ENCODE peak calls at places on chromosomes 2 and 18, in nine cellular contexts. A, V, E, Y, P, D, O, C and X are unnamed samples.

GRCh38 chr2:4354678-4355077 is 651.3 kb downstream of the DCDC2C start:
- DNase-seq in A (no peak), V (no peak), E (no peak), Y (no peak), P (peak; percentile 28), D (peak; percentile 75), O (no peak), C (no peak), X (peak; percentile 6)

GRCh38 chr2:183063083-183063482 is 15.5 kb upstream of the DUSP19 start:
- DNase-seq in A (no peak), V (peak; percentile 80), E (no peak), Y (peak; percentile 57), P (no peak), D (no peak), O (peak; percentile 73), C (peak; percentile 42), X (no peak)

GRCh38 chr2:67596871-67597270 is 199.7 kb downstream of the ETAA1 start:
- DNase-seq in A (no peak), V (no peak), E (no peak), Y (no peak), P (no peak), D (no peak), O (no peak), C (no peak), X (no peak)

GRCh38 chr2:180449171-180449570 is 442.1 kb upstream of the CWC22 start:
- DNase-seq in A (no peak), V (peak; percentile 13), E (no peak), Y (peak; percentile 7), P (no peak), D (no peak), O (peak; percentile 3), C (peak; percentile 21), X (no peak)

GRCh38 chr2:113886479-113887383 is 3.2 kb upstream of the ACTR3 start:
- DNase-seq in A (peak; percentile 72), V (peak; percentile 91), E (no peak), Y (peak; percentile 80), P (peak; percentile 62), D (peak; percentile 22), O (peak; percentile 91), C (peak; percentile 92), X (peak; percentile 88)

GRCh38 chr2:237978058-237978712 is 11.4 kb downstream of the UBE2F start:
- DNase-seq in A (no peak), V (peak; percentile 57), E (no peak), Y (no peak), P (no peak), D (no peak), O (no peak), C (peak; percentile 49), X (no peak)

GRCh38 chr2:96315400-96316071 is 9.6 kb upstream of the ITPRIPL1 start:
- DNase-seq in A (peak; percentile 46), V (peak; percentile 76), E (no peak), Y (peak; percentile 51), P (peak; percentile 39), D (no peak), O (peak; percentile 76), C (peak; percentile 77), X (peak; percentile 84)

GRCh38 chr18:13551305-13551603 is 175.1 kb downstream of the FAM210A start:
- DNase-seq in A (no peak), V (no peak), E (no peak), Y (no peak), P (no peak), D (peak; percentile 40), O (no peak), C (no peak), X (no peak)

GRCh38 chr2:199950396-199950795 is 4.9 kb downstream of the TYW5 start:
- DNase-seq in A (no peak), V (no peak), E (no peak), Y (no peak), P (no peak), D (no peak), O (no peak), C (no peak), X (no peak)

GRCh38 chr2:100104718-100105677 is 37.4 kb downstream of the AFF3 start:
- DNase-seq in A (no peak), V (no peak), E (peak; percentile 61), Y (peak; percentile 14), P (no peak), D (peak; percentile 32), O (no peak), C (peak; percentile 8), X (peak; percentile 51)

GRCh38 chr2:37582911-37583310 is 88.5 kb downstream of the CDC42EP3 start:
- DNase-seq in A (no peak), V (peak; percentile 74), E (no peak), Y (no peak), P (no peak), D (peak; percentile 27), O (no peak), C (peak; percentile 53), X (no peak)

GRCh38 chr2:76391663-76392062 is 680.9 kb upstream of the GCFC2 start:
- DNase-seq in A (no peak), V (no peak), E (no peak), Y (no peak), P (peak; percentile 64), D (no peak), O (no peak), C (no peak), X (no peak)

GRCh38 chr18:24831871-24832665 is 371.6 kb downstream of the HRH4 start:
- DNase-seq in A (no peak), V (no peak), E (no peak), Y (no peak), P (no peak), D (no peak), O (no peak), C (no peak), X (no peak)

GRCh38 chr2:192035731-192036442 is 158.8 kb downstream of the TMEFF2 start:
- DNase-seq in A (peak; percentile 39), V (peak; percentile 61), E (no peak), Y (peak; percentile 43), P (no peak), D (no peak), O (peak; percentile 38), C (peak; percentile 60), X (no peak)

GRCh38 chr2:105812180-105813044 is 67.7 kb downstream of the NCK2 start:
- DNase-seq in A (no peak), V (peak; percentile 87), E (no peak), Y (peak; percentile 88), P (peak; percentile 60), D (peak; percentile 58), O (peak; percentile 96), C (peak; percentile 58), X (peak; percentile 76)

GRCh38 chr2:96887419-96888081 is 17.7 kb upstream of the SEMA4C start:
- DNase-seq in A (no peak), V (no peak), E (no peak), Y (no peak), P (no peak), D (peak; percentile 46), O (no peak), C (no peak), X (no peak)

GRCh38 chr2:185127412-185127811 is 529.1 kb downstream of the ZNF804A start:
- DNase-seq in A (no peak), V (peak; percentile 64), E (no peak), Y (peak; percentile 64), P (no peak), D (no peak), O (peak; percentile 2), C (no peak), X (no peak)

GRCh38 chr2:39437522-39438296 is 624 bp upstream of the MAP4K3 start:
- DNase-seq in A (no peak), V (peak; percentile 28), E (peak; percentile 67), Y (no peak), P (peak; percentile 69), D (peak; percentile 54), O (no peak), C (no peak), X (peak; percentile 16)

GRCh38 chr2:218005486-218005885 is 2.7 kb upstream of the TNS1 start:
- DNase-seq in A (no peak), V (no peak), E (no peak), Y (no peak), P (no peak), D (no peak), O (no peak), C (peak; percentile 25), X (peak; percentile 57)

GRCh38 chr2:31237348-31238017 is 3.5 kb downstream of the EHD3 start:
- DNase-seq in A (no peak), V (no peak), E (no peak), Y (no peak), P (no peak), D (no peak), O (no peak), C (no peak), X (no peak)

GRCh38 chr2:31234690-31235503 is 945 bp downstream of the EHD3 start:
- DNase-seq in A (no peak), V (no peak), E (no peak), Y (no peak), P (no peak), D (no peak), O (no peak), C (no peak), X (no peak)

GRCh38 chr2:31238126-31238905 is 4.4 kb downstream of the EHD3 start:
- DNase-seq in A (no peak), V (no peak), E (no peak), Y (no peak), P (no peak), D (no peak), O (no peak), C (peak; percentile 16), X (no peak)

GRCh38 chr2:31235504-31235902 is 1.6 kb downstream of the EHD3 start:
- DNase-seq in A (peak; percentile 70), V (peak; percentile 90), E (no peak), Y (peak; percentile 90), P (no peak), D (no peak), O (peak; percentile 87), C (peak; percentile 87), X (peak; percentile 16)

GRCh38 chr2:31236433-31237205 is 2.7 kb downstream of the EHD3 start:
- DNase-seq in A (no peak), V (no peak), E (no peak), Y (no peak), P (no peak), D (no peak), O (no peak), C (no peak), X (no peak)
- H3K4me3 ChIP-seq in A (no peak overlapping the region), V (no peak overlapping the region), E (no peak overlapping the region), Y (no peak overlapping the region), P (no peak overlapping the region), D (no peak overlapping the region), O (no peak overlapping the region), C (no peak overlapping the region), X (no peak overlapping the region)

GRCh38 chr2:158914731-158915130 is 53.7 kb upstream of the TANC1 start:
- DNase-seq in A (no peak), V (peak; percentile 81), E (no peak), Y (no peak), P (no peak), D (no peak), O (no peak), C (peak; percentile 30), X (no peak)
- H3K4me3 ChIP-seq in A (no peak overlapping the region), V (no peak overlapping the region), E (no peak overlapping the region), Y (no peak overlapping the region), P (no peak overlapping the region), D (no peak overlapping the region), O (no peak overlapping the region), C (no peak overlapping the region), X (no peak overlapping the region)

GRCh38 chr18:35949090-35949489 is 23.4 kb upstream of the RMP24 start:
- DNase-seq in A (no peak), V (no peak), E (no peak), Y (no peak), P (no peak), D (no peak), O (no peak), C (no peak), X (no peak)
- H3K4me3 ChIP-seq in A (no peak overlapping the region), V (no peak overlapping the region), E (no peak overlapping the region), Y (no peak overlapping the region), P (no peak overlapping the region), D (no peak overlapping the region), O (no peak overlapping the region), C (no peak overlapping the region), X (no peak overlapping the region)

GRCh38 chr2:112001136-112001764 is 53.8 kb upstream of the TMEM87B start:
- DNase-seq in A (no peak), V (peak; percentile 31), E (no peak), Y (peak; percentile 22), P (no peak), D (no peak), O (no peak), C (no peak), X (peak; percentile 48)
- H3K4me3 ChIP-seq in A (no peak overlapping the region), V (no peak overlapping the region), E (no peak overlapping the region), Y (no peak overlapping the region), P (no peak overlapping the region), D (no peak overlapping the region), O (no peak overlapping the region), C (no peak overlapping the region), X (no peak overlapping the region)